ENCODE peak calls at places on chromosomes 3 and 15, in five cellular contexts. B is EH, H is activated T-cell treated with anti-CD3 and anti-CD28 coated beads for 1 hour, A is GM12878, M is NCI-H460. R is an unnamed sample.

GRCh38 chr15:82597815-82598214 is 49.3 kb downstream of the CPEB1 start:
- DNase-seq in M (no peak), B (no peak), A (no peak), H (no peak), R (no peak)

GRCh38 chr15:90599116-90599515 is 69.4 kb downstream of the CRTC3 start:
- DNase-seq in M (peak; percentile 63), A (no peak), B (no peak), H (no peak), R (no peak)

GRCh38 chr3:79018671-79019136 is 749.1 kb downstream of the ROBO1 start:
- DNase-seq in A (no peak), B (peak; percentile 78), M (peak; percentile 6), H (no peak), R (no peak)

GRCh38 chr3:80733522-80734176 is 965.9 kb upstream of the ROBO1 start:
- DNase-seq in M (no peak), H (no peak), B (peak; percentile 46), A (no peak), R (peak; percentile 33)

GRCh38 chr3:98440283-98440682 is 22.7 kb upstream of the OR5K1 start:
- DNase-seq in B (no peak), M (no peak), H (no peak), A (no peak), R (no peak)

GRCh38 chr3:81249540-81250029 is 511.9 kb downstream of the GBE1 start:
- DNase-seq in A (no peak), H (no peak), B (peak; percentile 18), M (no peak), R (no peak)

GRCh38 chr3:98577178-98577895 is 16.1 kb downstream of the CPOX start:
- DNase-seq in H (no peak), B (peak; percentile 87), A (no peak), M (no peak), R (no peak)

GRCh38 chr3:194540268-194540937 is 53.6 kb upstream of the ATP13A3 start:
- DNase-seq in M (no peak), H (no peak), B (no peak), A (no peak), R (no peak)

R was measured in K562.